ENCODE peak calls at places on chromosomes 7 and 10, in five cellular contexts. N, X, E, K and R are unnamed samples.

GRCh38 chr7:133530682-133531081 is 277.8 kb downstream of the EXOC4 start:
- DNase-seq in X (no peak), K (no peak), E (peak), N (no peak), R (peak)

GRCh38 chr10:46544989-46545791 is 11.3 kb downstream of the GPRIN2 start:
- DNase-seq in N (no peak), X (peak), K (peak), E (no peak), R (no peak)

GRCh38 chr7:27242580-27243339 is at the start of gene EVX1:
- DNase-seq in N (no peak), X (no peak), K (no peak), E (no peak), R (no peak)

GRCh38 chr10:98858525-98858924 is 377.1 kb downstream of the HPSE2 start:
- DNase-seq in E (no peak), X (no peak), K (peak), N (no peak), R (no peak)

GRCh38 chr10:110684800-110685446 is 40.8 kb downstream of the RBM20 start:
- DNase-seq in N (no peak), X (no peak), E (peak), K (no peak), R (no peak)

GRCh38 chr10:43111921-43112607 is 26.2 kb upstream of the CSGALNACT2 start:
- DNase-seq in K (no peak), X (no peak), E (no peak), N (no peak), R (no peak)

GRCh38 chr7:150451097-150451793 is 815 bp downstream of the GIMAP8 start:
- DNase-seq in N (no peak), E (no peak), X (peak), K (no peak), R (no peak)

GRCh38 chr7:50655020-50655419 is 89.8 kb upstream of the DDC start:
- DNase-seq in N (no peak), K (no peak), E (no peak), X (no peak), R (no peak)

GRCh38 chr7:120052884-120053382 is 220.0 kb upstream of the KCND2 start:
- DNase-seq in K (peak), X (no peak), N (no peak), E (peak), R (peak)

GRCh38 chr10:51269816-51270215 is 195.5 kb downstream of the PRKG1 start:
- DNase-seq in E (no peak), X (no peak), K (no peak), N (no peak), R (no peak)

GRCh38 chr7:126483972-126484371 is 768.8 kb downstream of the GRM8 start:
- DNase-seq in X (no peak), N (no peak), K (no peak), E (no peak), R (no peak)

GRCh38 chr7:51022821-51023220 is 240.1 kb upstream of the GRB10 start:
- DNase-seq in X (no peak), K (no peak), N (no peak), E (no peak), R (no peak)

GRCh38 chr7:33590902-33591301 is 314.4 kb upstream of the BMPER start:
- DNase-seq in K (peak), X (no peak), N (no peak), E (no peak), R (peak)

GRCh38 chr7:12436896-12437535 is 33.4 kb upstream of the VWDE start:
- DNase-seq in X (no peak), K (peak), N (no peak), E (no peak), R (no peak)

GRCh38 chr7:112134039-112134438 is 72.2 kb downstream of the DOCK4 start:
- DNase-seq in N (no peak), K (no peak), X (no peak), E (no peak), R (no peak)

GRCh38 chr10:101960879-101961395 is 95.0 kb downstream of the ARMH3 start:
- DNase-seq in E (no peak), N (no peak), K (no peak), X (no peak), R (no peak)

GRCh38 chr7:151083824-151084160 is 499 bp upstream of the TMUB1 start:
- DNase-seq in E (no peak), K (no peak), N (no peak), X (no peak), R (no peak)

GRCh38 chr10:74322141-74322540 is 171.1 kb downstream of the ADK start:
- DNase-seq in K (peak), E (no peak), X (no peak), N (no peak), R (no peak)

GRCh38 chr7:116653646-116654045 is 18.4 kb upstream of the MET start:
- DNase-seq in E (no peak), K (peak), N (no peak), X (no peak), R (no peak)

GRCh38 chr10:1779796-1780195 is 42.5 kb upstream of the ADARB2 start:
- DNase-seq in K (no peak), N (no peak), X (no peak), E (no peak), R (no peak)

GRCh38 chr10:20007426-20007825 is 191.2 kb downstream of the PLXDC2 start:
- DNase-seq in E (no peak), X (no peak), N (no peak), K (peak), R (no peak)

GRCh38 chr7:18552311-18552916 is 56.9 kb downstream of the HDAC9 start:
- DNase-seq in K (no peak), N (no peak), E (no peak), X (no peak), R (no peak)

GRCh38 chr7:131328387-131329175 is 905 bp downstream of the MKLN1 start:
- DNase-seq in E (peak), N (no peak), K (peak), X (no peak), R (no peak)

GRCh38 chr10:103542764-103543616 is 49.5 kb downstream of the NEURL1 start:
- DNase-seq in E (peak), N (peak), X (peak), K (peak), R (no peak)
- H3K4me3 ChIP-seq in E (peak), N (peak), X (peak), K (no peak), R (peak)

GRCh38 chr7:3429981-3430380 is 128.9 kb downstream of the SDK1 start:
- DNase-seq in K (peak), X (no peak), N (no peak), E (no peak), R (no peak)

GRCh38 chr7:3430588-3430987 is 129.5 kb downstream of the SDK1 start:
- DNase-seq in K (peak), E (no peak), X (no peak), N (no peak), R (no peak)

GRCh38 chr7:3432916-3433315 is 131.9 kb downstream of the SDK1 start:
- DNase-seq in E (peak), X (no peak), N (no peak), K (no peak), R (no peak)

GRCh38 chr7:3434611-3435010 is 133.6 kb downstream of the SDK1 start:
- DNase-seq in E (no peak), N (no peak), K (no peak), X (no peak), R (no peak)

DNA sequence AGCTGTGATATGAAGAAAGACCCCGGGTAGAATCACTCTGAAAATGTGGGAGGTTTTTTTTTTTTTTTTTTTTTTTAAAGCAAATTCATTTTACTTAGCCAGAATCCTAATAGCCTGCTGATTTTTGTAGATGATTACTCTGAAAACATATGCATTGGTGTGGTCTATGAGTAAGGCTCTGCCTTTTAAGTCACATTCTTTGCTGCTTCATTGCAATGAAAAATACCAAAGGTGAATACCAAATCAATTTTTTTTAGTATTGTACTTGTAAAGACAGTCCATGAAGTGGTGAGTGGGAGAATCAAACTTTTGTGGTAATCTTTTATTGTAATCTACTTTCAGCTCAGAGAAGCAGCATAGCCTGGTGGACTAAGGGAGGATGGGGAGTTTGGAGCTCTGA is 130.3 kb downstream of the SDK1 start:
- DNase-seq in N (no peak), K (no peak), X (no peak), E (no peak), R (no peak)
- TF ChIP-seq CTCF in N (no peak), K (no peak), X (no peak), E (no peak), R (no peak)

DNA sequence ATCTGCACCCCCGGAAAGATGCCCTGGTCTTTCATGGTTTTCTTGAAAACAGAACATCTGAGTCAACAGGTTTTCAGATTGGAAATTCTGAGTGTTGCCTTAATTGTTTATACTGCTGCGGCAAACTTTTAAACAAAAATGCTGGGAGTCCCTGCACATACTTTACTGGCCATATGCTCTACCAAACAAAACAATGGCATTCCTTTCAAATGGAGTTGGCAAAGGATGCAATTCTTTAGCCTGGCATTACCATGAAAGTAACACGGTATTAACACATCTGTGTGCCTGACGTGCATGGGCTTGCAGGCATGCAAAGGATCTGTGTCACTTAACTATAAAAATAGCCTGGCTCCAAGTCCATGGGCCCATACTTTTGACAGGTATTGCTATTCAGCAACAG is 4.2 kb downstream of the INHBA start:
- DNase-seq in N (no peak), E (no peak), K (peak), X (no peak), R (no peak)
- H3K4me3 ChIP-seq in N (no peak), E (peak), K (peak), X (no peak), R (peak)

DNA sequence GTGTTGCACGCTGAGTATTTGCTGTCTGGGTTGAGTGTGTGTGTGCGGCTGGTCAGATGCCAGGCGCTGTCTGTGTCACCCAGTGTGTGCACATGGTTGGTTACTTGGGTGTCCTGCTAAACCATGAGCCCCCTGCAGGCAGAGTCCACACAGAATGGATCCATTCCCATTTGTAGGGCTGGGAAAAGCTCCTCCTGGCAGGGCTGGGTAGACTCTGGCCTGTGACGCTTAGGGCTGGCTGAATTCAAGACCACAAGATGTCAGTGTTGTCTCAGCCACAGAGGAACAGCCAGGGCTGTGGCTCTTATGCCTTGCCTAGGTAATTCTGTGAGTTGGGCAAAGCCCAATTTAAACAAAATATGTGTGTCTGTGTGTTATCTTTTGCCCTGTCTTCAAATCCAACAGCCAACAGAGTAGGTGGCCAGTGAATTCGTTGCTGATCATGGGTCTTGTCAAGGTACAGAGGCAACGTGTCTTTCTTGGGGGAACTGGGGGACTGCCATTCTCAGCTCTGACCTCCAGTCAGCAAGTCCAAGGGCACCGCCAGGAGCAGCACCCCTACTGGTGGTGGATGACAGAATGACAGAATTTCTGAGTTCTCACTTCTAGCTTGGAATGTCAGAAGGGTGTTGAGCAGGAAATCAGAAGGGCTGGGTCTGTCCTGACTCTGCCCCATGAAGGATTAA is 285.1 kb downstream of the CCSER2 start:
- DNase-seq in K (peak), X (no peak), N (no peak), E (no peak), R (no peak)
- TF ChIP-seq CTCF in K (peak), X (no peak), N (peak), E (peak), R (no peak)

GRCh38 chr7:139848274-139848673 is 19.2 kb downstream of the TBXAS1 start:
- DNase-seq in E (no peak), K (no peak), X (no peak), N (no peak), R (no peak)
- H3K4me3 ChIP-seq in E (no peak), K (no peak), X (no peak), N (no peak), R (no peak)

DNA sequence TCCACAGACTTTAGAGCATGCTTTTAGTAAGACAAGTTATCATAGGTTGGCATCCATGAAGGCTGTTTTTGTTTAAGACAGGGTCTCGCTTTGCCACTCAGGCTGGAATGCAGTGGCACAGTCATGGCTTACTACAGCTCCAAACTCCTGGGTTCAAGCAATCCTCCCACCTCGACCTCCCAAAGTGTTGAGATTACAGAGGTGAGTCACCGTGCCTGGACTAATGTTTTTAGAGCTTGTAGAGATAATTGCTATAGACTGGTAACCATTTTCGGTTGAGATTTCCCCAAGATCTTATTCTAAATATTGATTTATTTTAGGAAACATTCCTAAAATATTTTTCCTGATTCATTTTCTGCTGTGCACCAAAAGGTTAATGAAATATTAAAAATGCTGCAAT is 5.4 kb upstream of the ZNF398 start:
- DNase-seq in N (no peak), X (no peak), E (no peak), K (no peak), R (no peak)
- TF ChIP-seq CTCF in N (no peak), X (no peak), E (no peak), K (no peak), R (no peak)